ENCODE peak calls at places on chromosomes 1 and 21, in nine cellular contexts. Y, U, H, X, V, R, P, E and W are unnamed samples. For H3K9me3, the result is how much of the 10 kb centered on the place peaks cover.

GRCh38 chr1:244322791-244323521 is 128.8 kb downstream of the ADSS2 start:
- DNase-seq in Y (peak), U (no peak), H (no peak), X (peak), V (peak), R (peak), P (no peak), E (peak), W (peak)

GRCh38 chr1:36083219-36083618 is 675 bp upstream of the TEKT2 start:
- DNase-seq in Y (no peak), U (no peak), H (no peak), X (no peak), V (no peak), R (no peak), P (no peak), E (no peak), W (no peak)

GRCh38 chr1:46411601-46412341 is 17.7 kb downstream of the FAAH start:
- DNase-seq in Y (no peak), U (no peak), H (no peak), X (no peak), V (no peak), R (peak), P (peak), E (no peak), W (no peak)

GRCh38 chr1:10936998-10937901 is 75.2 kb upstream of the TARDBP start:
- DNase-seq in Y (no peak), U (no peak), H (no peak), X (no peak), V (no peak), R (no peak), P (no peak), E (no peak), W (no peak)

GRCh38 chr1:94617139-94617805 is 75.7 kb upstream of the F3 start:
- DNase-seq in Y (no peak), U (no peak), H (no peak), X (no peak), V (no peak), R (no peak), P (no peak), E (peak), W (no peak)

GRCh38 chr1:245142976-245143375 is 11.8 kb upstream of the KIF26B start:
- DNase-seq in Y (no peak), U (no peak), H (no peak), X (no peak), V (no peak), R (no peak), P (no peak), E (no peak), W (no peak)

GRCh38 chr1:47508900-47509488 is 71.2 kb downstream of the FOXD2 start:
- DNase-seq in Y (no peak), U (no peak), H (no peak), X (no peak), V (no peak), R (no peak), P (no peak), E (peak), W (no peak)

GRCh38 chr1:1325288-1326074 is 879 bp downstream of the CPTP start:
- DNase-seq in Y (peak), U (no peak), H (no peak), X (no peak), V (no peak), R (no peak), P (peak), E (no peak), W (no peak)

GRCh38 chr21:32241434-32241785 is 37.4 kb downstream of the MIS18A start:
- DNase-seq in Y (no peak), U (no peak), H (no peak), X (no peak), V (no peak), R (no peak), P (no peak), E (no peak), W (no peak)

GRCh38 chr1:23166854-23167253 is 1.8 kb downstream of the LUZP1 start:
- DNase-seq in Y (no peak), U (no peak), H (no peak), X (no peak), V (no peak), R (no peak), P (no peak), E (peak), W (no peak)

GRCh38 chr1:93029317-93029716 is 49.8 kb upstream of the MTF2 start:
- DNase-seq in Y (no peak), U (no peak), H (no peak), X (no peak), V (no peak), R (peak), P (no peak), E (no peak), W (no peak)

GRCh38 chr1:59314776-59315528 is 18.1 kb downstream of the FGGY start:
- DNase-seq in Y (no peak), U (no peak), H (no peak), X (no peak), V (no peak), R (no peak), P (no peak), E (peak), W (no peak)

GRCh38 chr1:57252597-57253306 is 171.1 kb downstream of the DAB1 start:
- DNase-seq in Y (no peak), U (no peak), H (peak), X (no peak), V (no peak), R (no peak), P (no peak), E (peak), W (no peak)

GRCh38 chr1:66540434-66541032 is 6.6 kb downstream of the SGIP1 start:
- DNase-seq in Y (peak), U (no peak), H (no peak), X (no peak), V (no peak), R (no peak), P (no peak), E (peak), W (no peak)

GRCh38 chr1:160711528-160712311 is at the start of gene CD48:
- DNase-seq in Y (no peak), U (no peak), H (no peak), X (no peak), V (no peak), R (peak), P (no peak), E (no peak), W (no peak)

GRCh38 chr1:205920159-205920558 is 23.1 kb downstream of the SLC26A9 start:
- DNase-seq in Y (peak), U (peak), H (no peak), X (peak), V (no peak), R (no peak), P (peak), E (peak), W (no peak)

GRCh38 chr1:33852711-33853110 is 11.2 kb upstream of the HMGB4 start:
- DNase-seq in Y (no peak), U (no peak), H (no peak), X (no peak), V (no peak), R (no peak), P (no peak), E (peak), W (no peak)

GRCh38 chr21:44736291-44737004 is 25.1 kb upstream of the TSPEAR start:
- DNase-seq in Y (no peak), U (no peak), H (no peak), X (no peak), V (peak), R (no peak), P (no peak), E (no peak), W (no peak)

DNA sequence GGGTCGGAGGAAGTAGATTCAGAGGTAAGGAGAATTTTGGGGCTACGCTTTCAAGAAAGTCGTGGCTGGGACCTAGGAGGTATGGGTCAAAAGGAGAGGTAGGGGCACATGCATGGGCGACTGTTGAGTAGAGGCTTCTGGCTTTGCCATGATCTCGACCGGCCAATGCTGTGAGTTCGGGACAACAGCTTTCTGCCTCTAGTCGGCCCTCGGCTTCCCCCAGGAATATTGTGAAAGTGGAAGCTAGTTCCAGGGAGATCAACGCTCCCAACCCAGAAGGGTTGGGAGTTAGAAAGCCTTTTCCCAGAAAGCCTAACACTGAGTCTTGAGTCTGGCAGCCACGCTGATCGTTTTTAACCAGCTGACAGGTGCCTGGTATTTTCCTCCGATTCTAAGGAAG is 69.0 kb downstream of the ZNF678 start:
- DNase-seq in Y (no peak), U (no peak), H (no peak), X (no peak), V (no peak), R (no peak), P (no peak), E (no peak), W (no peak)
- H3K9me3 ChIP-seq in Y (under half), U (half or more), H (under half), X (half or more), V (under half), R (under half), P (under half), E (under half), W (under half)

GRCh38 chr1:248699099-248699498 is 3.5 kb downstream of the OR14I1 start:
- DNase-seq in Y (no peak), U (no peak), H (no peak), X (no peak), V (no peak), R (no peak), P (no peak), E (no peak), W (no peak)

GRCh38 chr1:248697907-248698306 is 4.7 kb downstream of the OR14I1 start:
- DNase-seq in Y (no peak), U (no peak), H (no peak), X (no peak), V (no peak), R (no peak), P (no peak), E (no peak), W (no peak)

GRCh38 chr1:248696261-248696660 is 6.3 kb downstream of the OR14I1 start:
- DNase-seq in Y (no peak), U (no peak), H (no peak), X (no peak), V (peak), R (no peak), P (no peak), E (peak), W (no peak)

GRCh38 chr1:248695451-248696132 is 7.0 kb downstream of the OR14I1 start:
- DNase-seq in Y (no peak), U (no peak), H (no peak), X (no peak), V (no peak), R (no peak), P (no peak), E (peak), W (no peak)

GRCh38 chr1:248696775-248697174 is 5.8 kb downstream of the OR14I1 start:
- DNase-seq in Y (no peak), U (no peak), H (no peak), X (no peak), V (no peak), R (no peak), P (no peak), E (no peak), W (no peak)
- H3K9me3 ChIP-seq in Y (under half), U (under half), H (under half), X (under half), V (under half), R (under half), P (under half), E (under half), W (under half)

GRCh38 chr1:152860129-152860528 is 333 bp downstream of the LCE7A start:
- DNase-seq in Y (no peak), U (no peak), H (no peak), X (no peak), V (no peak), R (no peak), P (no peak), E (peak), W (no peak)
- H3K9me3 ChIP-seq in Y (under half), U (under half), H (under half), X (under half), V (under half), R (under half), P (under half), E (under half), W (under half)

GRCh38 chr1:2858676-2859075 is 57.2 kb upstream of the TTC34 start:
- DNase-seq in Y (no peak), U (no peak), H (no peak), X (no peak), V (no peak), R (no peak), P (no peak), E (no peak), W (no peak)
- H3K9me3 ChIP-seq in Y (under half), U (under half), H (half or more), X (under half), V (under half), R (under half), P (under half), E (under half), W (under half)

GRCh38 chr21:17050156-17050555 is 462.7 kb upstream of the CXADR start:
- DNase-seq in Y (no peak), U (no peak), H (no peak), X (no peak), V (no peak), R (no peak), P (no peak), E (peak), W (no peak)

GRCh38 chr21:17048974-17049373 is 463.9 kb upstream of the CXADR start:
- DNase-seq in Y (no peak), U (no peak), H (no peak), X (no peak), V (no peak), R (no peak), P (no peak), E (no peak), W (no peak)

GRCh38 chr21:17050646-17051045 is 462.2 kb upstream of the CXADR start:
- DNase-seq in Y (no peak), U (no peak), H (no peak), X (no peak), V (no peak), R (no peak), P (no peak), E (peak), W (no peak)

GRCh38 chr21:17044696-17045095 is 468.1 kb upstream of the CXADR start:
- DNase-seq in Y (no peak), U (no peak), H (no peak), X (no peak), V (no peak), R (no peak), P (no peak), E (no peak), W (no peak)

DNA sequence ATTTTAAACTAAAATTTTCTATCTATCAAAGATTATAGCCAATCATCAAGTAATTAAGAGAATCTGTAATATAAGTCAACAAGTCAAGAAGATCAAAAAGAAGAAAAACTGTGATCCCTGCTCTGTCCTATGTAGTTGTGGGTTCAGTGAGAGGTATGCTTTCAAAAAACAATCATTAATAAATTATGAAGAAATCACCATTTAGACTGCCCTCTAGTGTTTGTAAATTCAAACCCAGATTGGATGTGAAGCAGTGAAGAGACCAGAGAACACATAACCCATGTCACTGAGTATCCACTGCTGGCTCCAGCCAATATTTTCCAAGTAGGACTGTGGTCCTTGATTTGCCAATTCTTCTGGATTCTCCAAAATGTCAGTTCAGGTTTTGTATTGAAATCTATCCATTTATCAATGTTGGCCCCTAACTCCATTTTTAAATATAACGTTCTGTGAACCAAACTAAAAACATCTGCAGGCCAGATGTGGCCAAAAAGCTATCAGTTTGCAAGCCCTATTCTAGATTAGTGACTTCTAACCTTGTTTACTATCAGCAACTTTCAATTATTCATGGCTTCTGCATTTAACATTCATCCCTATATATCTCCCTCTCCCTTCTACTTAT is 467.5 kb upstream of the CXADR start:
- DNase-seq in Y (peak), U (no peak), H (no peak), X (no peak), V (no peak), R (no peak), P (no peak), E (peak), W (no peak)
- H3K9me3 ChIP-seq in Y (under half), U (under half), H (under half), X (under half), V (under half), R (under half), P (under half), E (under half), W (under half)

DNA sequence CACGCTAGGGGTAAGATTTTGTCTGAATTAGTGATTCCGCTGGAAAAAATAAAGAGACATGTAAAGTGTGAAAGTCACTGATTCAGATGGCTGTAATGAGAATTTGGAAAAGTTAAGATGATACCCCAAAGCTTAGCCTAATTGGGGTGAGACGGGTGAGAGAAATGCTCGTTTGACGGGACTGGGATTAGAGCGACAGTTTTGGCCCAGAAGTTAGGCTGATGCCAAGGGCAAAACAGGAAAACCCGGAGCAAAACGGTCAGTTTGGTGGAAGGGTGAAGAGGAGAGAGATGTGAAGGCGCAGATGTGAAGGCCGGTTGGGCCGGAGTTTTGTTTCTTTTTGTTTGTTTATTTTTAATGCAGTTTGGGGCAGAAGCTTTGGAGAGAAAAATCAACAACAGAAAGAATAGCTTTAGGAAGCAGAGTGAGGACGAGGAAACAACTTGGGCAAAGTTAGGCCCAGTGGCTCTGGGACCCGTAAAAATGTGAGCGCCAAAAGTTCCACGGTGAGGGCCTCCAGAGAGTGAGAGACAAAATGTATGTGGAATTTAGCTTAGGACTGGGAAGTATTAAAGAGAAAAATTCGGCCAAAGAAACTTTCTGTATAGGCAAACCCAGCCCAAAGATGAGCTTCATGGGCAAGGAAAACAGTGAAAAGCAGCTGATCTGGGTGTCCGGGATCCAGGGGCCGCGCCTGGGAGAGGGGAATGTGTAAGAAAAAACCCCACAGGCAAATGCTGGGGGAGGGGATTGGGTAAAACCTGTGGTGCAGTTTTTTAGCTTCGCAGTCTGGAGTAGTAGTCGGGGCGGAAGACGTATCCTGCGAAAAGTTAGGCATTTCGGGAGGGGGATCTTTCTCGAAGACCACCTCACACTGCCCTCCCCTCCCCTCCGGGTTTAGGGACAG is 1.2 kb downstream of the DMRTA2 start:
- DNase-seq in Y (no peak), U (no peak), H (no peak), X (no peak), V (no peak), R (no peak), P (no peak), E (no peak), W (no peak)
- H3K9me3 ChIP-seq in Y (under half), U (under half), H (under half), X (under half), V (under half), R (under half), P (under half), E (under half), W (under half)

GRCh38 chr1:240917976-240918375 is 306.0 kb upstream of the GREM2 start:
- DNase-seq in Y (no peak), U (no peak), H (no peak), X (no peak), V (no peak), R (no peak), P (no peak), E (no peak), W (no peak)
- H3K9me3 ChIP-seq in Y (under half), U (under half), H (under half), X (under half), V (under half), R (under half), P (under half), E (under half), W (under half)

GRCh38 chr1:152386940-152387339 is 27.1 kb downstream of the CRNN start:
- DNase-seq in Y (no peak), U (no peak), H (no peak), X (no peak), V (no peak), R (no peak), P (no peak), E (peak), W (no peak)
- H3K9me3 ChIP-seq in Y (under half), U (under half), H (under half), X (under half), V (under half), R (under half), P (under half), E (under half), W (under half)

GRCh38 chr1:17184161-17184665 is 20.7 kb upstream of the PADI1 start:
- DNase-seq in Y (no peak), U (no peak), H (no peak), X (no peak), V (no peak), R (no peak), P (no peak), E (no peak), W (no peak)

GRCh38 chr1:17187065-17187464 is 17.9 kb upstream of the PADI1 start:
- DNase-seq in Y (no peak), U (no peak), H (no peak), X (no peak), V (no peak), R (no peak), P (no peak), E (no peak), W (no peak)

GRCh38 chr1:17184822-17185484 is 20.0 kb upstream of the PADI1 start:
- DNase-seq in Y (no peak), U (no peak), H (no peak), X (no peak), V (no peak), R (no peak), P (no peak), E (no peak), W (no peak)

GRCh38 chr1:17186216-17186894 is 18.6 kb upstream of the PADI1 start:
- DNase-seq in Y (no peak), U (no peak), H (no peak), X (no peak), V (no peak), R (no peak), P (no peak), E (no peak), W (no peak)

DNA sequence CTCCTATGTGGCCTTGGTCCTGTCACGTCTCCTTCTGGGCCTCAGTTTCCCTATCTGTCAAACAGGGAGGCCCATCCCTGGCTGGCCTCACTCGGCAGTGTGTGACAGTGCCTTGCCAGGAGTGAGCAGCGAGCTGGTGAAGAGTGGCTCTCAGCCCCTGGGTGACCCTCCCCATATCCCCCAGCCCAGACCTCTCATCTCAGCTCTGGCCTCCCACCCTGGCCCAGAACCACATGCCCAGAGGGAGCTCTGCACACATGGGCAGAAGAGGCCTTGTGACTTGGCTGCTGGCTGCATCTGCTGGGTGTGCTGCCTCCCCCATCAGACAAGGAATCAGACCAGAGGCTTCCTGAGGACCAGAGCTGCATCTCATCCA is 19.5 kb upstream of the PADI1 start:
- DNase-seq in Y (no peak), U (no peak), H (no peak), X (no peak), V (no peak), R (no peak), P (no peak), E (no peak), W (no peak)
- H3K9me3 ChIP-seq in Y (under half), U (under half), H (under half), X (under half), V (under half), R (under half), P (under half), E (under half), W (under half)

GRCh38 chr21:23939369-23940065 is 1667.8 kb downstream of the MRPL39 start:
- DNase-seq in Y (no peak), U (no peak), H (no peak), X (no peak), V (no peak), R (no peak), P (no peak), E (no peak), W (no peak)
- H3K9me3 ChIP-seq in Y (under half), U (under half), H (under half), X (under half), V (under half), R (under half), P (under half), E (under half), W (under half)